ENCODE peak calls at places on chromosomes 16 and 17, in eight cellular contexts. W is activated naive CD4-positive, alpha-beta T cell treated with anti-CD3 and anti-CD28 coated beads, Interleukin-2, amount 10 ng/mL, durations not matched to agents 7 days and 5 days; N is HFF-Myc; G is DMS153; R is HFFc6; E is aorta; I is PC-9; H is bronchial epithelial cell. J is an unnamed sample.

GRCh38 chr17:28811594-28812135 is 30.9 kb downstream of the FAM222B start:
- DNase-seq in G (no peak), H (peak; percentile 55), N (no peak), R (peak; percentile 9), W (no peak), E (no peak), I (peak; percentile 25), J (no peak)

GRCh38 chr17:5485270-5486205 is at the start of gene DERL2:
- DNase-seq in I (no peak), W (no peak), R (peak; percentile 16), G (no peak), H (no peak), N (no peak), E (no peak), J (no peak)

GRCh38 chr16:52976539-52977167 is 76.0 kb downstream of the CHD9NB start:
- DNase-seq in E (no peak), I (peak; percentile 1), H (peak; percentile 63), G (peak; percentile 5), W (no peak), N (no peak), R (peak; percentile 28), J (peak; percentile 12)

GRCh38 chr17:44236444-44236991 is 17.0 kb upstream of the UBTF start:
- DNase-seq in I (no peak), G (no peak), N (no peak), H (no peak), W (no peak), E (no peak), R (no peak), J (no peak)

GRCh38 chr17:34173221-34173620 is 81.9 kb upstream of the CCL2 start:
- DNase-seq in I (no peak), R (peak; percentile 33), N (no peak), G (no peak), H (no peak), W (no peak), E (no peak), J (peak; percentile 40)

GRCh38 chr17:19703106-19703775 is 13.1 kb downstream of the SLC47A2 start:
- DNase-seq in H (no peak), E (no peak), I (no peak), W (no peak), R (no peak), G (no peak), N (no peak), J (no peak)

GRCh38 chr17:42246515-42246914 is 29.7 kb downstream of the STAT5B start:
- DNase-seq in H (no peak), E (no peak), N (no peak), G (no peak), R (no peak), I (no peak), W (no peak), J (no peak)

GRCh38 chr17:51667722-51668083 is 407.4 kb downstream of the UTP18 start:
- DNase-seq in W (no peak), G (no peak), E (no peak), R (no peak), H (no peak), N (no peak), I (no peak), J (no peak)

GRCh38 chr16:12027558-12027957 is 51.0 kb downstream of the SNX29 start:
- DNase-seq in E (no peak), H (no peak), R (no peak), G (no peak), I (no peak), N (no peak), W (no peak), J (no peak)

GRCh38 chr16:57689772-57690558 is 4.6 kb upstream of the DRC7 start:
- DNase-seq in W (peak; percentile 73), R (no peak), H (no peak), I (no peak), N (no peak), G (no peak), E (no peak), J (no peak)

GRCh38 chr16:31061813-31062440 is 12.1 kb downstream of the ZNF668 start:
- DNase-seq in W (no peak), I (no peak), H (no peak), E (no peak), N (no peak), R (no peak), G (no peak), J (no peak)

GRCh38 chr17:41695134-41695661 is 6.5 kb downstream of the EIF1 start:
- DNase-seq in I (no peak), W (no peak), H (no peak), G (no peak), N (no peak), R (no peak), E (no peak), J (no peak)

GRCh38 chr17:66737524-66737923 is 97.4 kb upstream of the CACNG5 start:
- DNase-seq in W (no peak), E (no peak), G (no peak), I (no peak), H (no peak), N (no peak), R (no peak), J (peak; percentile 71)

GRCh38 chr16:83935858-83936255 is 17.2 kb upstream of the OSGIN1 start:
- DNase-seq in H (no peak), N (no peak), W (no peak), G (no peak), R (no peak), E (no peak), I (no peak), J (no peak)

GRCh38 chr16:49532243-49532870 is 158.8 kb downstream of the C16orf78 start:
- DNase-seq in W (no peak), I (no peak), E (peak; percentile 64), G (no peak), N (no peak), R (no peak), H (no peak), J (no peak)

GRCh38 chr17:45391291-45391690 is 41.4 kb downstream of the ARHGAP27 start:
- DNase-seq in R (no peak), E (no peak), G (no peak), W (no peak), N (no peak), I (no peak), H (no peak), J (no peak)

GRCh38 chr16:30104492-30104891 is 8.5 kb upstream of the YPEL3 start:
- DNase-seq in I (peak; percentile 97), H (no peak), R (no peak), N (no peak), E (no peak), G (no peak), W (no peak), J (no peak)

GRCh38 chr16:76970087-76970744 is 220.8 kb upstream of the MON1B start:
- DNase-seq in G (no peak), N (no peak), E (no peak), H (peak; percentile 25), R (no peak), W (no peak), I (peak; percentile 1), J (peak; percentile 19)

GRCh38 chr17:47188266-47188665 is 829 bp downstream of the CDC27 start:
- DNase-seq in E (no peak), I (no peak), G (no peak), N (no peak), H (peak; percentile 45), W (peak; percentile 34), R (peak; percentile 37), J (no peak)

GRCh38 chr17:29102046-29102445 is 59.1 kb downstream of the PIPOX start:
- DNase-seq in R (no peak), H (no peak), G (no peak), W (no peak), N (no peak), E (no peak), I (no peak), J (no peak)

GRCh38 chr16:46822270-46822669 is 8.7 kb downstream of the C16orf87 start:
- DNase-seq in E (no peak), G (no peak), H (no peak), N (no peak), R (peak; percentile 91), I (no peak), W (no peak), J (peak; percentile 20)

GRCh38 chr17:40824015-40824832 is 1.8 kb upstream of the KRT10 start:
- DNase-seq in W (no peak), I (no peak), H (no peak), E (no peak), G (no peak), N (no peak), R (no peak), J (no peak)

GRCh38 chr17:20203761-20204263 is 194.7 kb downstream of the SPECC1 start:
- DNase-seq in W (no peak), H (no peak), G (no peak), E (no peak), R (no peak), N (no peak), I (no peak), J (no peak)

GRCh38 chr17:57406981-57407286 is 150.6 kb downstream of the MSI2 start:
- DNase-seq in H (no peak), N (no peak), I (no peak), G (no peak), R (no peak), E (no peak), W (no peak), J (no peak)

GRCh38 chr17:53932386-53932785 is 109.7 kb downstream of the KIF2B start:
- DNase-seq in W (no peak), N (no peak), E (no peak), H (no peak), I (no peak), G (no peak), R (no peak), J (no peak)

GRCh38 chr17:7703584-7704574 is 1.1 kb upstream of the EFNB3 start:
- DNase-seq in W (no peak), E (no peak), G (peak; percentile 71), I (no peak), N (peak; percentile 56), R (no peak), H (peak; percentile 70), J (no peak)

GRCh38 chr16:12204601-12205000 is 228.1 kb downstream of the SNX29 start:
- DNase-seq in W (no peak), I (no peak), H (no peak), G (no peak), E (no peak), N (no peak), R (no peak), J (no peak)

GRCh38 chr16:89152831-89153700 is 18.5 kb upstream of the CDH15 start:
- DNase-seq in G (no peak), W (peak; percentile 17), E (no peak), N (no peak), R (no peak), I (no peak), H (no peak), J (no peak)

GRCh38 chr16:86668136-86668535 is 89.8 kb downstream of the FOXL1 start:
- DNase-seq in I (no peak), G (no peak), E (no peak), H (peak; percentile 28), N (no peak), R (peak; percentile 38), W (no peak), J (no peak)

GRCh38 chr16:1048442-1049112 is 24.0 kb upstream of the SSTR5 start:
- DNase-seq in E (no peak), I (peak; percentile 50), G (peak; percentile 50), N (no peak), R (no peak), W (peak; percentile 33), H (no peak), J (peak; percentile 5)

GRCh38 chr17:35069311-35069710 is 5.8 kb upstream of the RFFL start:
- DNase-seq in E (no peak), R (peak; percentile 41), W (no peak), G (no peak), N (no peak), H (peak; percentile 52), I (no peak), J (peak; percentile 68)

GRCh38 chr17:18000044-18000443 is 27.4 kb downstream of the DRC3 start:
- DNase-seq in R (no peak), N (no peak), G (no peak), W (no peak), H (no peak), I (no peak), E (no peak), J (no peak)

GRCh38 chr17:34609210-34609609 is 29.8 kb downstream of the TMEM132E start:
- DNase-seq in G (no peak), N (no peak), R (no peak), W (no peak), H (no peak), E (no peak), I (no peak), J (no peak)

GRCh38 chr17:10135539-10136257 is 62.7 kb downstream of the GAS7 start:
- DNase-seq in I (no peak), W (no peak), R (peak; percentile 79), N (no peak), G (no peak), E (peak; percentile 68), H (no peak), J (no peak)

J was measured in stromal cell of bone marrow.